ENCODE peak calls at places on chromosomes 3 and 15, in four cellular contexts. E, D, B and A are unnamed samples. For H3K4me1, the result is how much of the 10 kb centered on the place peaks cover.

GRCh38 chr3:43733459-43734384 is 43.0 kb downstream of the ABHD5 start:
- DNase-seq in E (no peak), D (no peak), B (no peak), A (no peak)

GRCh38 chr15:27328616-27329015 is 357.6 kb downstream of the GABRG3 start:
- DNase-seq in D (no peak), B (no peak), E (no peak), A (no peak)

GRCh38 chr3:168336276-168336675 is 240.6 kb upstream of the GOLIM4 start:
- DNase-seq in D (no peak), E (no peak), B (no peak), A (no peak)

GRCh38 chr3:104908761-104909160 is 457.9 kb upstream of the ALCAM start:
- DNase-seq in E (no peak), D (no peak), B (no peak), A (no peak)

GRCh38 chr3:88057650-88058321 is 1.0 kb downstream of the CGGBP1 start:
- DNase-seq in B (no peak), E (no peak), D (no peak), A (peak)

GRCh38 chr3:64648927-64649906 is 38.6 kb downstream of the ADAMTS9 start:
- DNase-seq in D (no peak), B (no peak), E (no peak), A (no peak)

GRCh38 chr3:43758826-43759225 is 68.1 kb downstream of the ABHD5 start:
- DNase-seq in B (no peak), E (no peak), D (no peak), A (no peak)

GRCh38 chr3:44398853-44399252 is 60.3 kb downstream of the TCAIM start:
- DNase-seq in B (no peak), D (no peak), E (no peak), A (no peak)

GRCh38 chr15:81160312-81161214 is 26.5 kb downstream of the CFAP161 start:
- DNase-seq in D (no peak), E (no peak), B (no peak), A (no peak)

GRCh38 chr3:178525180-178525704 is 11.0 kb upstream of the KCNMB2 start:
- DNase-seq in D (no peak), B (no peak), E (no peak), A (no peak)

GRCh38 chr3:45320986-45321385 is 67.4 kb upstream of the LARS2 start:
- DNase-seq in D (no peak), B (no peak), E (no peak), A (no peak)

GRCh38 chr3:55607175-55607574 is 120.1 kb upstream of the WNT5A start:
- DNase-seq in E (no peak), B (no peak), D (no peak), A (no peak)

GRCh38 chr15:101675796-101676582 is 23.8 kb upstream of the TM2D3 start:
- DNase-seq in E (no peak), D (no peak), B (no peak), A (no peak)

GRCh38 chr3:156614642-156615511 is 59.5 kb upstream of the TIPARP start:
- DNase-seq in D (no peak), E (peak), B (no peak), A (no peak)

GRCh38 chr15:45128971-45129639 is 574 bp downstream of the DUOXA1 start:
- DNase-seq in E (no peak), D (no peak), B (peak), A (no peak)

GRCh38 chr3:188631291-188632010 is 477.5 kb downstream of the LPP start:
- DNase-seq in B (no peak), D (no peak), E (peak), A (no peak)

GRCh38 chr15:74664028-74664616 is 31.7 kb downstream of the EDC3 start:
- DNase-seq in E (no peak), B (peak), D (peak), A (no peak)

GRCh38 chr3:172749201-172749965 is 1.1 kb upstream of the ECT2 start:
- DNase-seq in D (peak), B (no peak), E (peak), A (no peak)

GRCh38 chr3:31848163-31848848 is 132.8 kb downstream of the OSBPL10 start:
- DNase-seq in B (no peak), D (no peak), E (no peak), A (no peak)

GRCh38 chr15:77532846-77533245 is 99.9 kb downstream of the LINGO1 start:
- DNase-seq in D (no peak), E (no peak), B (peak), A (no peak)

GRCh38 chr3:128348805-128349531 is 117.7 kb downstream of the DNAJB8 start:
- DNase-seq in D (no peak), E (peak), B (no peak), A (no peak)

GRCh38 chr3:14602006-14602803 is 49.4 kb upstream of the CCDC174 start:
- DNase-seq in B (no peak), E (no peak), D (peak), A (no peak)

GRCh38 chr3:12430086-12430485 is 54.2 kb upstream of the TSEN2 start:
- DNase-seq in D (no peak), B (no peak), E (no peak), A (no peak)

GRCh38 chr15:70258369-70259029 is 160.8 kb upstream of the TLE3 start:
- DNase-seq in B (peak), E (no peak), D (no peak), A (peak)

GRCh38 chr15:78930577-78931388 is 14.1 kb downstream of the CTSH start:
- DNase-seq in E (peak), D (no peak), B (peak), A (no peak)

GRCh38 chr3:41040256-41040655 is 159.0 kb upstream of the CTNNB1 start:
- DNase-seq in D (no peak), B (no peak), E (no peak), A (no peak)

GRCh38 chr3:41033956-41034519 is 165.3 kb upstream of the CTNNB1 start:
- DNase-seq in D (no peak), B (no peak), E (no peak), A (no peak)

GRCh38 chr3:41037651-41038334 is 161.5 kb upstream of the CTNNB1 start:
- DNase-seq in E (no peak), B (no peak), D (no peak), A (no peak)

GRCh38 chr3:41041457-41041856 is 157.8 kb upstream of the CTNNB1 start:
- DNase-seq in D (no peak), E (no peak), B (no peak), A (no peak)

DNA sequence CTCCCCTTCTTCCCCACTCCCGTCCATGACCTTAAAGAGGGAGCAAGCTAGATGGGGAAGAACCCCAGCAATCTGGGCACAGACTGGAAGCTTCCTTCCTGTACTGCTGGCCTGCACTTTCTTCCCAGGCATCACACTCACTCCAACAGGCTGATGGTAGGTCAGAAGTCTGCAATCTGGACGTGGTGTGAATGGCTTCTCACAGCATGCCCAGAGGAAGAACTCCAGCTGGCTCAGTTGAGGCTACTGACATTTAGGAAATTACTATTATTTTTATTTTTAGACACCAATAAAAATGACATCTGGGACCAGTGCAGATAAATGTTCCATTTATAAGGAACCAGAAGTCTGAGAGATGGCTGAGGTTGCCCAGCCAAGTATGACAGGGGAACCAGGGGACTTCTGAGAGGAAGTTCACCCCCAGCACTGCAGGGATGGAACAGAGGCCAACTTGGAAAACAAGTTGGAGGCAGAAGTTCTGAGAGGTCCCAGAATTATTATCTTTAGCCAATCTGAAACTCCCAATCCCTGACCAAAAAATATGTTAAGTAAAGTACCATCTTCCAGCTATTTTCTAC is 163.8 kb upstream of the CTNNB1 start:
- DNase-seq in B (no peak), E (no peak), D (no peak), A (no peak)
- H3K4me1 ChIP-seq in B (under half), E (under half), D (under half), A (under half)

GRCh38 chr3:152538518-152538917 is 269.8 kb downstream of the MBNL1 start:
- DNase-seq in E (no peak), B (no peak), D (no peak), A (no peak)

GRCh38 chr3:152539191-152539764 is 270.5 kb downstream of the MBNL1 start:
- DNase-seq in B (no peak), E (no peak), D (no peak), A (peak)

DNA sequence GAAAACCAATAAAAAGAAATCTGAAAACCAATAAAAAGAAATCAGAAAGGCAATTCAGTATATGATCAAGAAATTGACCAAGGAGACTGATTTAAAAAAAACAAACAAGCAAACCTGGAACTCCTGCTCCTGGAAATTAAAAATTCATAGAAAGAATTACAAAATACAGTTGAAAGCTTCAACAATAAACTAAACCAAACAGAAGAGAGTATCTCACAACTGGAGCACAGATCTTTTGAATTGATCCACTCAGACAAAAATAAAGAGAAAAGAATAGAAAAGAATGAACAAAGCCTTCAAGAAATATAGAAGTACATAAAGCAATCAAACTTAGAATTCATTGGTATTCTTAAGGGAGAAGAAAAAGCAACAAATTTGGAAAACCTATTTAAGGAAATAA is 271.4 kb downstream of the MBNL1 start:
- DNase-seq in E (no peak), B (no peak), D (no peak), A (no peak)
- H3K4me1 ChIP-seq in E (under half), B (under half), D (under half), A (under half)

GRCh38 chr3:37856381-37856780 is 5.3 kb upstream of the CTDSPL start:
- DNase-seq in B (no peak), D (no peak), E (no peak), A (no peak)

GRCh38 chr3:37853691-37854413 is 7.8 kb upstream of the CTDSPL start:
- DNase-seq in B (no peak), D (no peak), E (no peak), A (no peak)

GRCh38 chr3:37852771-37853170 is 8.9 kb upstream of the CTDSPL start:
- DNase-seq in D (no peak), B (no peak), E (no peak), A (no peak)

GRCh38 chr3:37858742-37859141 is 2.9 kb upstream of the CTDSPL start:
- DNase-seq in D (no peak), B (no peak), E (no peak), A (no peak)

DNA sequence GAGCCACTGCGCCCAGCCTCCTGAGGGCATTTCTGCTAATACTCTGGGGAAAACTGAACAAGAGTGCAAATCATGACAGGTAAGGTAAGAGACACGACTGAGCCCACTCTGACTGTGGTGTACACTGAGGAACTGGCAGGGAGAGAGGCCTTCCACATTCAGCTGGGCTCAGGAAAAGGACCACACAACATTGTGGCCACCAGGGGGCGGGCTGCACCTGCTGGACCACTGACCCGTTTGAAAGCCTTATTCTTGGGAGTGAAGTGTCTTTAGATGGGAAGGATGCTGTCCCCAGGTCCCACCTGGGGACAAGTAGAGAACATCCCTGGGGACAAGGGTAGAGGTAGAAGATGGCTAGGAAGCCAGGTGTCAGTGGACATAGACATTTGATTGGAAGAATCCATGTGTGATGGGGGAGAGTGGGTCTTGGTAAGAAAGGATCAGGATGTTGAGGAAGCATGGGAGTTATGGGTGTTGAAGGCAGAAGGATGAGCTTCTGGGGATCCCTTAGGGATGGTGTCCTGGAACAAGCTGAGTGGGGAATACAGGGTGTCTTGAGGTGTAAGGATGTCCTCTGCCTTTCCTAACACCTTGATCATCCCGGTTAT is 6.2 kb upstream of the CTDSPL start:
- DNase-seq in E (peak), B (peak), D (peak), A (peak)
- H3K4me1 ChIP-seq in E (under half), B (under half), D (under half), A (under half)

GRCh38 chr3:123353852-123354238 is 95.0 kb downstream of the ADCY5 start:
- DNase-seq in D (no peak), B (no peak), E (no peak), A (no peak)
- H3K4me1 ChIP-seq in D (under half), B (under half), E (under half), A (under half)